ENCODE peak calls at places on chromosomes 11 and 22, in five cellular contexts. L, J, O, U and B are unnamed samples.

GRCh38 chr22:38012604-38013072 is 28.3 kb upstream of the SOX10 start:
- DNase-seq in L (no peak), J (no peak), O (peak), U (no peak), B (no peak)

GRCh38 chr22:39311592-39312400 is 7.6 kb downstream of the RPL3 start:
- DNase-seq in L (no peak), J (no peak), O (no peak), U (peak), B (no peak)

GRCh38 chr11:126153999-126154398 is 57.5 kb downstream of the RPUSD4 start:
- DNase-seq in L (peak), J (no peak), O (peak), U (no peak), B (no peak)

GRCh38 chr11:107563702-107564101 is 1.8 kb downstream of the ALKBH8 start:
- DNase-seq in L (peak), J (peak), O (peak), U (no peak), B (no peak)

GRCh38 chr11:69373251-69373635 is 79.3 kb downstream of the MYEOV start:
- DNase-seq in L (no peak), J (no peak), O (no peak), U (peak), B (no peak)

GRCh38 chr11:101126551-101127347 is 2.9 kb downstream of the PGR start:
- DNase-seq in L (peak), J (peak), O (peak), U (peak), B (no peak)

GRCh38 chr11:72789493-72790131 is 4.2 kb downstream of the STARD10 start:
- DNase-seq in L (peak), J (no peak), O (peak), U (no peak), B (no peak)

GRCh38 chr11:34825670-34826383 is 90.4 kb downstream of the APIP start:
- DNase-seq in L (no peak), J (no peak), O (no peak), U (no peak), B (no peak)

GRCh38 chr11:62883677-62884076 is 3.0 kb downstream of the SLC3A2 start:
- DNase-seq in L (no peak), J (no peak), O (no peak), U (no peak), B (no peak)

GRCh38 chr11:31499576-31500178 is 9.7 kb downstream of the IMMP1L start:
- DNase-seq in L (no peak), J (no peak), O (peak), U (no peak), B (no peak)

GRCh38 chr11:27563201-27563600 is 56.6 kb upstream of the LIN7C start:
- DNase-seq in L (no peak), J (no peak), O (peak), U (no peak), B (no peak)

GRCh38 chr11:119378851-119379465 is 2.5 kb downstream of the USP2 start:
- DNase-seq in L (peak), J (peak), O (no peak), U (no peak), B (no peak)

GRCh38 chr11:95512177-95512576 is 277.4 kb downstream of the FAM76B start:
- DNase-seq in L (no peak), J (peak), O (peak), U (no peak), B (no peak)

GRCh38 chr11:6615882-6616585 is 3.2 kb downstream of the TPP1 start:
- DNase-seq in L (no peak), J (no peak), O (no peak), U (no peak), B (peak)

GRCh38 chr11:65560555-65561418 is 2.6 kb upstream of the LTBP3 start:
- DNase-seq in L (peak), J (peak), O (peak), U (peak), B (peak)

GRCh38 chr11:123745764-123746451 is 4.4 kb upstream of the ZNF202 start:
- DNase-seq in L (peak), J (no peak), O (no peak), U (peak), B (no peak)

GRCh38 chr11:118374729-118375128 is 15.3 kb downstream of the UBE4A start:
- DNase-seq in L (no peak), J (no peak), O (no peak), U (no peak), B (no peak)

GRCh38 chr11:104962852-104963251 is 5.5 kb downstream of the CASP4 start:
- DNase-seq in L (no peak), J (no peak), O (no peak), U (no peak), B (no peak)

GRCh38 chr11:121163658-121164308 is 62.7 kb downstream of the TECTA start:
- DNase-seq in L (no peak), J (no peak), O (no peak), U (no peak), B (no peak)

GRCh38 chr22:24466831-24467249 is 28.3 kb upstream of the UPB1 start:
- DNase-seq in L (peak), J (peak), O (peak), U (no peak), B (no peak)

DNA sequence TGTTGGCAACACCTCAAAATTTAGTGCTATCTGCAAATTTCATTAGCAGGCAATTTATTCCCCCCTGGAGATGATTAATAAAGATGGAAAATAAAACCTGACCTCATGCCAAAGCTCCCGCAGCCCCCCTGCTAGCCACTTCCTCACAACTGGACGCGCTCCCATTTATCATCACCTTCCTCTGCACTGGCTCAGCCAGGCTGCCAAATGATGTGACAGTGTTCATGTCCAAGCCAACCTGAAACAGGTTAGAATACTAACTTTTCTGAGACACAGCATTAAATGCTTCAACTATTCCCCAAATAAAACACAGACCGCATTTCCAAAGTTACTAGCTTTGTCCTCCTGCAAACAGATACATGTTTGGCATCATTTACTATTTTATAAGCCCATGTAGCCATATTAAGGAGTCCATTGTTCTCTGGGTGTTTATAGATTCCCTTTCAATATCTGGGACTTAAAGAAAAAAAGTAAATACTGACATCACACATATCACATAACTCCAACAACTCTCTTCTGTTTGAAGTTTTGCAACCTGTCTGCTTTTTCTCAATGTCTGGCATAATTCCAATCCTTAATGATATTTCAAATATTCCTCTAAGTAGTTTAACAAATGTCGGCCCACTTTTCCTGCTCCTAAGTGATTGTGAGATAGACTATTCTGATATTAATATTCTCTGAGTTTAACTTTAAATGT is 829.8 kb upstream of the FAT3 start:
- DNase-seq in L (no peak), J (no peak), O (no peak), U (no peak), B (no peak)
- TF ChIP-seq CTCF in L (no peak), J (no peak), O (no peak), U (no peak), B (no peak)

DNA sequence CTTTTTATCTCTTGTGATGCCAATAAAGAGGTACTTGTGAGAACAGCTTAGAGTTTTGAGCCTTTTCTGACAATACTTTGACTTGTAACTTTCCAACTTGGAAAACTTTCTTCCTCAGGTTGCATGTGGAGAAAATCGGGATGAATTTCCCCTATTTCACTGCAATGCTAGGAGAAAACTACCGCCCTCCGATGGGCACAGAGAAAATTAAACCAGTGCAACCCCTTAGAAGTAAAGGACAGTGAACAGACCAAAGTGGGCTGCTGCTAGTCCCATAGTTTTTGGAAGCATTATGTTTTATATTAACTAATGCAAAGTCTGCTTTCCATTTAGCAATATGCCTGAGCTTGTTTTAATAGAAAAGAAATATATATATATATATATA is 195.5 kb upstream of the RAG2 start:
- DNase-seq in L (peak), J (no peak), O (no peak), U (no peak), B (no peak)
- TF ChIP-seq CTCF in L (peak), J (no peak), O (peak), U (peak), B (peak)

GRCh38 chr11:17968206-17968605 is 44.6 kb downstream of the SERGEF start:
- DNase-seq in L (no peak), J (no peak), O (no peak), U (no peak), B (no peak)

GRCh38 chr11:17974246-17974645 is 38.6 kb downstream of the SERGEF start:
- DNase-seq in L (no peak), J (no peak), O (no peak), U (no peak), B (no peak)

GRCh38 chr11:17976651-17977050 is 36.2 kb downstream of the SERGEF start:
- DNase-seq in L (no peak), J (no peak), O (no peak), U (no peak), B (no peak)

GRCh38 chr11:17967661-17968060 is 45.2 kb downstream of the SERGEF start:
- DNase-seq in L (no peak), J (no peak), O (no peak), U (no peak), B (no peak)

GRCh38 chr11:17972987-17973386 is 39.9 kb downstream of the SERGEF start:
- DNase-seq in L (peak), J (peak), O (peak), U (peak), B (no peak)
- TF ChIP-seq CTCF in L (peak), J (peak), O (peak), U (peak), B (peak)

GRCh38 chr11:61791737-61792309 is 576 bp downstream of the TMEM258 start:
- DNase-seq in L (peak), J (peak), O (peak), U (no peak), B (no peak)

GRCh38 chr11:61793084-61793828 is 545 bp downstream of the FEN1 start:
- DNase-seq in L (peak), J (no peak), O (no peak), U (no peak), B (peak)

GRCh38 chr11:61793829-61794204 is 1.1 kb downstream of the FEN1 start:
- DNase-seq in L (no peak), J (no peak), O (no peak), U (no peak), B (peak)

GRCh38 chr11:61794579-61794978 is 1.9 kb downstream of the FEN1 start:
- DNase-seq in L (no peak), J (no peak), O (no peak), U (no peak), B (no peak)

GRCh38 chr11:61792310-61793083 is at the start of the genes FEN1 and TMEM258:
- DNase-seq in L (peak), J (peak), O (peak), U (peak), B (no peak)
- TF ChIP-seq CTCF in L (no peak), J (peak), O (no peak), U (no peak), B (peak)

GRCh38 chr22:30314918-30315317 is 11.8 kb downstream of the TBC1D10A start:
- DNase-seq in L (no peak), J (no peak), O (no peak), U (no peak), B (no peak)

GRCh38 chr22:30318773-30319419 is 7.8 kb downstream of the TBC1D10A start:
- DNase-seq in L (peak), J (no peak), O (no peak), U (no peak), B (no peak)

GRCh38 chr22:30317778-30318177 is 9.0 kb downstream of the TBC1D10A start:
- DNase-seq in L (no peak), J (no peak), O (no peak), U (no peak), B (no peak)

GRCh38 chr22:30313527-30314385 is 13.0 kb downstream of the TBC1D10A start:
- DNase-seq in L (no peak), J (no peak), O (no peak), U (no peak), B (no peak)

GRCh38 chr22:30315962-30316576 is 10.7 kb downstream of the TBC1D10A start:
- DNase-seq in L (no peak), J (no peak), O (no peak), U (no peak), B (no peak)
- TF ChIP-seq CTCF in L (no peak), J (no peak), O (no peak), U (no peak), B (no peak)

GRCh38 chr11:16248248-16248647 is 108.1 kb downstream of the SOX6 start:
- DNase-seq in L (no peak), J (no peak), O (no peak), U (no peak), B (no peak)

GRCh38 chr11:16252373-16252772 is 104.0 kb downstream of the SOX6 start:
- DNase-seq in L (peak), J (no peak), O (peak), U (peak), B (no peak)
- TF ChIP-seq CTCF in L (peak), J (no peak), O (peak), U (peak), B (peak)